ENCODE peak calls at places on chromosomes 12 and 14, in five cellular contexts. L, A, O, Y and K are unnamed samples.

GRCh38 chr12:32478166-32478565 is 78.8 kb downstream of the FGD4 start:
- DNase-seq in Y (no peak), O (no peak), A (no peak), L (no peak), K (no peak)

GRCh38 chr12:21773263-21773741 is 1.2 kb downstream of the KCNJ8 start:
- DNase-seq in A (no peak), O (no peak), L (no peak), Y (no peak), K (no peak)

GRCh38 chr12:63495974-63496373 is 172.3 kb downstream of the DPY19L2 start:
- DNase-seq in Y (no peak), L (no peak), O (no peak), A (no peak), K (no peak)

GRCh38 chr14:77266336-77266735 is 4.7 kb downstream of the NGB start:
- DNase-seq in L (no peak), A (no peak), Y (no peak), O (no peak), K (no peak)

GRCh38 chr12:132089407-132089910 is 54.7 kb downstream of the DDX51 start:
- DNase-seq in O (no peak), A (no peak), Y (no peak), L (no peak), K (no peak)

GRCh38 chr14:53979747-53980642 is 23.4 kb upstream of the BMP4 start:
- DNase-seq in Y (no peak), L (no peak), O (no peak), A (no peak), K (no peak)

GRCh38 chr12:43826681-43827458 is 9.0 kb upstream of the TMEM117 start:
- DNase-seq in O (no peak), Y (no peak), A (no peak), L (no peak), K (no peak)

GRCh38 chr12:124020398-124021024 is 47.5 kb downstream of the ZNF664 start:
- DNase-seq in O (no peak), L (no peak), A (no peak), Y (no peak), K (no peak)

GRCh38 chr12:24396266-24396665 is 446.8 kb upstream of the SOX5 start:
- DNase-seq in O (peak), L (no peak), Y (no peak), A (no peak), K (no peak)

GRCh38 chr14:97703006-97703760 is 906.0 kb downstream of the VRK1 start:
- DNase-seq in Y (peak), A (no peak), O (no peak), L (no peak), K (no peak)

GRCh38 chr14:89270439-89271227 is 146.4 kb downstream of the FOXN3 start:
- DNase-seq in O (no peak), A (no peak), Y (no peak), L (no peak), K (no peak)